ENCODE peak calls at places on chromosome 6, in six cellular contexts. Z, A, S, U, Q and R are unnamed samples.

GRCh38 chr6:121733216-121733615 is 297.8 kb downstream of the GJA1 start:
- DNase-seq in Z (no peak), A (no peak), S (no peak), U (peak; percentile 77), Q (no peak), R (no peak)

GRCh38 chr6:6694368-6694780 is 105.9 kb downstream of the LY86 start:
- DNase-seq in Z (no peak), A (no peak), S (no peak), U (no peak), Q (peak; percentile 82), R (no peak)

GRCh38 chr6:158060447-158061360 is 79.0 kb downstream of the SYNJ2 start:
- DNase-seq in Z (no peak), A (peak; percentile 78), S (peak; percentile 70), U (peak; percentile 86), Q (peak; percentile 35), R (peak; percentile 59)

GRCh38 chr6:44075137-44076015 is 51.9 kb downstream of the MRPL14 start:
- DNase-seq in Z (no peak), A (no peak), S (no peak), U (no peak), Q (no peak), R (no peak)

GRCh38 chr6:21049572-21049971 is 515.3 kb downstream of the CDKAL1 start:
- DNase-seq in Z (no peak), A (no peak), S (no peak), U (no peak), Q (no peak), R (no peak)

GRCh38 chr6:165448210-165448609 is 138.8 kb upstream of the C6orf118 start:
- DNase-seq in Z (no peak), A (no peak), S (no peak), U (no peak), Q (no peak), R (no peak)

GRCh38 chr6:95544517-95545225 is 32.7 kb upstream of the MANEA start:
- DNase-seq in Z (no peak), A (no peak), S (no peak), U (no peak), Q (no peak), R (no peak)

GRCh38 chr6:140485740-140486467 is 1111.5 kb upstream of the CITED2 start:
- DNase-seq in Z (peak; percentile 93), A (peak; percentile 60), S (no peak), U (peak; percentile 84), Q (peak; percentile 61), R (peak; percentile 69)

GRCh38 chr6:1839315-1839714 is 229.6 kb downstream of the FOXC1 start:
- DNase-seq in Z (no peak), A (no peak), S (no peak), U (no peak), Q (no peak), R (no peak)

GRCh38 chr6:62323818-62324217 is 37.8 kb upstream of the KHDRBS2 start:
- DNase-seq in Z (no peak), A (no peak), S (no peak), U (no peak), Q (no peak), R (no peak)

GRCh38 chr6:75935473-75935793 is 137.0 kb downstream of the IMPG1 start:
- DNase-seq in Z (no peak), A (no peak), S (no peak), U (no peak), Q (no peak), R (no peak)

GRCh38 chr6:139427199-139427598 is 52.8 kb upstream of the CITED2 start:
- DNase-seq in Z (no peak), A (no peak), S (no peak), U (no peak), Q (no peak), R (no peak)

GRCh38 chr6:20954325-20954724 is 420.1 kb downstream of the CDKAL1 start:
- DNase-seq in Z (no peak), A (no peak), S (no peak), U (no peak), Q (no peak), R (no peak)

GRCh38 chr6:22349528-22349927 is 52.7 kb upstream of the PRL start:
- DNase-seq in Z (no peak), A (no peak), S (no peak), U (no peak), Q (no peak), R (no peak)

GRCh38 chr6:134663800-134664535 is 285.9 kb downstream of the ALDH8A1 start:
- DNase-seq in Z (no peak), A (no peak), S (no peak), U (peak; percentile 77), Q (no peak), R (no peak)

GRCh38 chr6:140001851-140002301 is 627.4 kb upstream of the CITED2 start:
- DNase-seq in Z (no peak), A (no peak), S (no peak), U (no peak), Q (no peak), R (no peak)

GRCh38 chr6:168134399-168135201 is 55.6 kb upstream of the FRMD1 start:
- DNase-seq in Z (no peak), A (no peak), S (no peak), U (no peak), Q (no peak), R (no peak)

GRCh38 chr6:109166643-109167042 is 71.3 kb downstream of the CEP57L1 start:
- DNase-seq in Z (no peak), A (no peak), S (no peak), U (no peak), Q (no peak), R (no peak)

GRCh38 chr6:110534731-110535164 is 58.3 kb upstream of the SLC22A16 start:
- DNase-seq in Z (peak; percentile 65), A (no peak), S (peak; percentile 91), U (peak; percentile 70), Q (no peak), R (no peak)